ENCODE peak calls at places on chromosomes 13 and 19, in six cellular contexts. O, W, G, H, V and I are unnamed samples.

GRCh38 chr19:44677019-44677809 is 5.9 kb downstream of the CEACAM19 start:
- DNase-seq in V (no peak), H (peak), W (no peak), G (no peak), O (peak), I (peak)

GRCh38 chr13:29922281-29922821 is 71.9 kb upstream of the UBL3 start:
- DNase-seq in W (no peak), H (no peak), G (no peak), O (peak), V (no peak), I (no peak)

GRCh38 chr13:33262069-33262487 is 23.5 kb downstream of the STARD13 start:
- DNase-seq in O (no peak), H (no peak), G (no peak), W (no peak), V (no peak), I (peak)

GRCh38 chr13:97932006-97932405 is 21.5 kb upstream of the IPO5 start:
- DNase-seq in G (no peak), V (no peak), O (no peak), H (no peak), W (no peak), I (no peak)

GRCh38 chr19:3857449-3858003 is 11.3 kb downstream of the ZFR2 start:
- DNase-seq in V (no peak), H (no peak), W (no peak), G (no peak), O (no peak), I (peak)

GRCh38 chr13:64718116-64718515 is 2512.0 kb downstream of the PCDH9 start:
- DNase-seq in G (no peak), O (no peak), H (no peak), W (no peak), V (no peak), I (no peak)

GRCh38 chr19:49546825-49547565 is 19.2 kb downstream of the RCN3 start:
- DNase-seq in G (peak), W (peak), O (peak), H (peak), V (peak), I (peak)

GRCh38 chr13:25733061-25733491 is 318.7 kb downstream of the SHISA2 start:
- DNase-seq in G (no peak), W (no peak), O (no peak), V (no peak), H (peak), I (no peak)

GRCh38 chr13:37608750-37609339 is 10.3 kb upstream of the POSTN start:
- DNase-seq in H (no peak), W (no peak), V (no peak), O (no peak), G (no peak), I (no peak)

GRCh38 chr19:54155694-54156093 is 3.8 kb downstream of the LENG1 start:
- DNase-seq in G (no peak), V (no peak), O (no peak), H (no peak), W (no peak), I (no peak)

GRCh38 chr13:101170306-101170705 is 246.0 kb downstream of the NALCN start:
- DNase-seq in W (no peak), V (no peak), G (no peak), H (no peak), O (no peak), I (no peak)

GRCh38 chr13:50085063-50085462 is 69.8 kb downstream of the KCNRG start:
- DNase-seq in W (no peak), H (no peak), G (no peak), O (peak), V (no peak), I (no peak)

DNA sequence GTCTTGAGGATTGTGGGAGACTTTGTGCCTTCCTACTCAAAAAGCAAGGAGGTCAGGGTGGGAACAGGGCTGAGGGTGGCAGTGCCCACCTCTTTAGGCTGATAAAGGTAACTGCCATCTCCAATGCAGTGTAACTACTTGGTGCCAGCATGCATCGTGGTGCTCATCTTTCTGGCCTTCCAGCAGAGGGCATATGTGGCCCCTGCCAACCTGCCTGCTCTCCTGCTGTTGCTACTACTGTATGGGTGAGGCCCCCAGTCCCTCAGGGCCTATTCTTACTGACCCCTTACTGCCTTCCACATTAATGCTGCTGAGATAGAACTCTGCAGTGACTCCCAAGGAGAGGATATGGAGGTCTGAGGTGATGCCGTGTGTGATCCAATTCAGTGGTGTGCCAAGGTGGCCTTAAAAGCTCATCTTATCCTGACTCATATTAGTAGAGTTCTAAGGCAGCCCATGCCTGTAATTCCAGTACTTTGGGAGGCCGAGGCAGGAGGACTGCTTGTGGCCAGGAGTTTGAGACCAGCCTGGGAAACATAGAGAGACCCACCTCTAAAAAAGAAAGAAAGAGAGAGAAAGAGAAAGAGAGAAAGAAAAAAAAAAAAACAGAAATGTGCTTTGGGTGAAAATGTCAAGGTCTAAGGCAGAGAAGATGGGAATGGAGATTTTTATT is 9.6 kb upstream of the ARHGAP45 start:
- DNase-seq in H (peak), W (no peak), G (no peak), V (no peak), O (peak), I (peak)
- TF ChIP-seq CTCF in H (no peak), W (no peak), G (no peak), V (no peak), O (peak), I (peak)

DNA sequence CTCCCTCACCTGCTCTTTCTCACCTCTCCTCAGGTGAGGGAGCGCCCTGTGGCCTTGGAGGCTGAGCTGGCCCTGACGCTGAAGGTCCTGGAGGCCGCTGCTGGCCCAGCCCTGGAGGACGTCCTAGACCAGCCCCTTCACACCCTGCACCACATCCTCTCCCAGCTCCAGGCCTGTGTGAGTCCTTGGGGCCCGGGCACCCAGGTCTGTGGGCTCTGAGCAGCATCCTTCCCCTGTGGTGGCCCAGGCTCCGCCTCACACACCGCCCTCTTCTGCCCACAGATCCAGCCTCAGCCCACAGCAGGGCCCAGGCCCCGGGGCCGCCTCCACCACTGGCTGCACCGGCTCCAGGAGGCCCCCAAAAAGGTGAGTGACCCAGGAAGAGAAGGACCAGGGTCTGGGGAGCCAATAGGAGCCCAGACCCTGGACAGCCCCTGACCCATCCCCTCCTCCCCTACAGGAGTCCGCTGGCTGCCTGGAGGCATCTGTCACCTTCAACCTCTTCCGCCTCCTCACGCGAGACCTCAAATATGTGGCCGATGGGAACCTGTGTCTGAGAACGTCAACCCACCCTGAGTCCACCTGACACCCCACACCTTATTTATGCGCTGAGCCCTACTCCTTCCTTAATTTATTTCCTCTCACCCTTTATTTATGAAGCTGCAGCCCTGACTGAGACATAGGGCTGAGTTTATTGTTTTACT is 1.9 kb downstream of the IFNL1 start:
- DNase-seq in H (no peak), G (peak), O (no peak), W (no peak), V (no peak), I (no peak)
- H3K4me3 ChIP-seq in H (no peak), G (no peak), O (no peak), W (no peak), V (no peak), I (no peak)

GRCh38 chr13:53066411-53066810 is 37.8 kb downstream of the OLFM4 start:
- DNase-seq in O (no peak), G (no peak), W (no peak), V (no peak), H (no peak), I (no peak)

GRCh38 chr13:53069800-53070199 is 41.2 kb downstream of the OLFM4 start:
- DNase-seq in G (no peak), V (no peak), W (no peak), H (no peak), O (no peak), I (no peak)

GRCh38 chr13:53064721-53065120 is 36.1 kb downstream of the OLFM4 start:
- DNase-seq in O (no peak), W (no peak), H (no peak), V (no peak), G (no peak), I (no peak)

GRCh38 chr13:53073711-53074110 is 45.1 kb downstream of the OLFM4 start:
- DNase-seq in O (no peak), H (no peak), V (no peak), G (no peak), W (no peak), I (no peak)

DNA sequence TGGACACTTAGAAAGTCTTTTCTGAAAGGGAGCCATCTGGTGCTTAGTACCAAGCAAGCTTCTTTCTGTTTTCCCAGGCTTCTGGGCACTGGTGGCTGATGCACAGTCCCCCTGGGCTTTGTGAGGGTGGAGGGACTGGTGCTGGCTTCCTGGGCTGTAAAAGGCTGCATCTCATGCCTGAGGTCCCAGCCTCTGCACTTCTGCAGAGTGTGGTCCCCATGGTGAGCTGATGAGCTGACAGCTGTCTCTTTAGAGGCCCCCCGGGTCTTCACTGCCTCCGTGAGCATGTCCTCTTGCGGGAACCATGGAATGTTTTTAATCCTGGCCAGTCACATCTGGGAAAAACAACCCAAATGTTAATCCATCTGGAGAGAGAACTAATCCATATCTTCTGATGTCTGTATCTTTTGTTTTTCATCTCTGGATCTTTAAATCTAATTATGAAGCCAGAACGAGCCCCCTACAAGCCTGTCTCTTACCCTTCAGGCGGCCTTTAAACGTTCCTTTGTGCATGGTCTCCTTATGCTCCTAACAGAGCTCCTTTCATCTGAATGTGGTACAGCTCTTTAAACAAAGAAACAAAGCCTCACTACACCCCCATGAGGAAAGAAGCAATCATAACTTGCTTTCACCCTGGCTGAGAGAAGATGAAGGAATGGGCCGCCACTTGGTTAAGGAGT is 40.4 kb downstream of the OLFM4 start:
- DNase-seq in H (no peak), V (no peak), G (no peak), W (no peak), O (no peak), I (no peak)
- TF ChIP-seq CTCF in H (no peak), V (no peak), G (no peak), W (no peak), O (no peak), I (no peak)

GRCh38 chr19:18009412-18010066 is 1.6 kb downstream of the ARRDC2 start:
- DNase-seq in G (no peak), O (no peak), V (no peak), H (no peak), W (no peak), I (no peak)
- H3K4me3 ChIP-seq in G (no peak), O (no peak), V (no peak), H (no peak), W (no peak), I (no peak)

DNA sequence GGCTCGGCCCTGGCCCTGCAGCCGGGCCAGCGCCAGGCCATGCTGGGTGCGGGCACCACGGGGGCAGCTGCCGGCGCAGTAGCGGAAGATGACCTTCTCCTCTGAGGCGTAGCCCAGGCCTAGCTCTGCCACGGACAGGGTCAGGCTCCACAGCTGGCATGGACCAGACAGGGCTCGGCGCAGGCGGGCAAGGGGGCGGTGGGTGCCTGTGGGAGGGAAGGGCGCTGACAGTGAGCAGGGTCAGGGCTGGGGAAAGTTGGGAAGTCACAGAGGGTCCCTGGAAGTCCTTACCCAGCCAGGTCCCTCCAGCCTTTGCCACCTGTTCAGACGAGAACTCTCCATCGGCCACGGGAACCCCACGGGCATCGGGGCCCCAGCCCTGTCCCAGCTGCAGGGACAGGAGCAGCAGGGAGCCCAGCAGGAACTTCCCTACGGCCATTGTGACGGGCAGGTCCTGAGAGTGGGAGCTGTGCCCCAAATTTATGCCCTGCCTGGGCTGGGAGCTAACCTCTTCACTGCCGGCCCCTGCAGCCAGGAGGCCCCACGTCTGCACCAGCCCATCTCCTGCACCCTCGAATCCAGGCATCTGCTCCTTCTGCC is at the start of gene PSPN:
- DNase-seq in O (no peak), G (no peak), W (no peak), H (no peak), V (no peak), I (no peak)
- TF ChIP-seq CTCF in O (no peak), G (no peak), W (no peak), H (no peak), V (no peak), I (no peak)

DNA sequence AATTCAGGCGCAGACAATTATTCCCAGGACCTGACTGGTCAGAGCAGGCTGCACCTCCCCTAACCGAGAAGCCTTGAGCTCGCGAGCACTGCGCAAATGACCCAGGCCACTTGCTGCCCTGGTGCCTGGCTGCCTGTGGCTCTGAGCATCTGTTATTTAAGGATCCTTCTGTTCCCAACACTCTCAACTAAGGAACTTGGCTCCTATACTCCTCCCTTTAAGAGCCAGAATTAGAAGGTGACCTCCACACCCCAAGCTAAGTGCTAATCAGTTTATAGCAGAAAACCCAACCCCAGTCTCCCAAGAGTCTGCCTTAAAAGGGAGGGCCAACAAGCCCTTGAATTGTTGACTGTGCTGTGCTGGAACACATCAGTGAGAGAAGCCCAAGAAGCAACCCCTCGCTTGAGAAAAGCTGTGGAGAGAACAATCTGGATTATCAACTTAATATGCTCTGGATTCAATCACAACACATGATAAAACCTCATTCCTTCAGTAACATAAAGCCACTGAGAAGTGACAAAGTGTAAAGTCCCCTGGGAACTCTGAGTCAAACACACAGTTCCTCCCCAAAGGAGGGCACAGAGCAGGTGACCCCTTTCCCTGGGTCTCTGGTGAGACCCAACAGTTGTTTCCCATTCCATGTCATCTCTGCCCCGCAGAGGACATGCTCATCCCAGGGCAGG is 14.6 kb downstream of the AKAP8L start:
- DNase-seq in W (no peak), G (no peak), V (no peak), H (no peak), O (no peak), I (no peak)
- H3K4me3 ChIP-seq in W (no peak), G (no peak), V (no peak), H (no peak), O (no peak), I (no peak)